ENCODE peak calls at places on chromosomes 3 and 15, in ten cellular contexts. N is CD8-positive, alpha-beta T cell; Q is OCI-LY7; U is right cardiac atrium; B is heart left ventricle; M is SJSA1; R is IMR-90; A is ascending aorta; W is PC-3; C is endothelial cell of umbilical vein. D is an unnamed sample. For H3K4me1 and H3K9me3, the result is how much of the 10 kb centered on the place peaks cover.

GRCh38 chr15:62950455-62950854 is 92.1 kb upstream of the TPM1 start:
- DNase-seq in A (peak), W (no peak), R (no peak), Q (no peak), U (no peak), M (no peak), C (no peak), N (peak), B (no peak), D (no peak)

GRCh38 chr3:69085543-69086132 is 901 bp downstream of the ARL6IP5 start:
- DNase-seq in A (no peak), C (no peak), W (no peak), M (no peak), U (no peak), Q (peak), N (no peak), B (peak), R (no peak), D (peak)

GRCh38 chr3:13657660-13658435 is 108.9 kb downstream of the FBLN2 start:
- DNase-seq in Q (peak), A (no peak), U (peak), C (peak), B (peak), M (no peak), W (peak), R (peak), N (peak), D (peak)

GRCh38 chr3:157094751-157095480 is 65.0 kb downstream of the CCNL1 start:
- DNase-seq in Q (no peak), U (no peak), A (no peak), B (no peak), W (no peak), R (peak), M (no peak), C (no peak), N (no peak), D (no peak)

GRCh38 chr15:30072630-30073029 is 10.1 kb upstream of the GOLGA8J start:
- DNase-seq in R (no peak), C (no peak), Q (no peak), B (no peak), A (no peak), U (no peak), N (no peak), W (no peak), M (no peak), D (no peak)

GRCh38 chr15:89728254-89728653 is 22.8 kb downstream of the MESP1 start:
- DNase-seq in Q (no peak), M (no peak), B (no peak), R (no peak), C (no peak), A (no peak), W (no peak), U (no peak), N (no peak), D (no peak)

GRCh38 chr3:52470920-52471319 is 15.5 kb downstream of the NISCH start:
- DNase-seq in W (no peak), C (no peak), B (no peak), N (no peak), U (no peak), R (no peak), M (no peak), A (no peak), Q (no peak), D (no peak)

GRCh38 chr3:171458056-171458856 is 1.9 kb downstream of the TNIK start:
- DNase-seq in R (no peak), Q (no peak), U (peak), C (peak), W (no peak), M (no peak), N (peak), A (peak), B (peak), D (peak)

GRCh38 chr15:90400759-90401314 is 12.8 kb downstream of the IQGAP1 start:
- DNase-seq in R (peak), B (peak), N (peak), Q (peak), A (peak), M (peak), C (peak), U (peak), W (peak), D (peak)

GRCh38 chr3:60755094-60755493 is 496.2 kb downstream of the FHIT start:
- DNase-seq in M (no peak), Q (no peak), U (no peak), A (no peak), B (no peak), C (no peak), R (no peak), W (peak), N (no peak), D (no peak)

GRCh38 chr3:123328851-123329635 is 119.8 kb downstream of the ADCY5 start:
- DNase-seq in B (peak), C (peak), A (peak), M (peak), Q (peak), N (peak), R (peak), U (peak), W (peak), D (peak)

GRCh38 chr3:54837964-54838363 is 89.9 kb downstream of the LRTM1 start:
- DNase-seq in C (no peak), A (no peak), R (peak), B (no peak), M (no peak), N (no peak), U (no peak), W (peak), Q (peak), D (no peak)

GRCh38 chr15:63509933-63510547 is 5.6 kb downstream of the USP3 start:
- DNase-seq in W (peak), Q (no peak), R (peak), C (peak), B (no peak), M (no peak), N (no peak), A (no peak), U (no peak), D (no peak)

GRCh38 chr3:188442430-188442829 is 288.5 kb downstream of the LPP start:
- DNase-seq in W (no peak), C (no peak), B (no peak), Q (peak), U (no peak), R (no peak), M (no peak), A (no peak), N (no peak), D (no peak)

GRCh38 chr3:65723011-65723410 is 315.7 kb downstream of the MAGI1 start:
- DNase-seq in U (no peak), W (no peak), M (no peak), C (no peak), N (no peak), A (no peak), R (no peak), Q (no peak), B (no peak), D (no peak)

GRCh38 chr3:53069422-53070068 is 23.7 kb upstream of the SFMBT1 start:
- DNase-seq in Q (no peak), B (no peak), W (no peak), A (no peak), R (peak), U (peak), N (no peak), C (no peak), M (no peak), D (no peak)

GRCh38 chr15:100111103-100112060 is 230.4 kb downstream of the ADAMTS17 start:
- DNase-seq in R (peak), U (peak), A (peak), Q (peak), B (peak), W (peak), N (no peak), M (peak), C (peak), D (peak)

GRCh38 chr3:24624938-24625681 is 130.5 kb upstream of the THRB start:
- DNase-seq in M (no peak), W (no peak), B (no peak), A (no peak), U (no peak), R (no peak), C (no peak), N (no peak), Q (no peak), D (no peak)

GRCh38 chr3:66378256-66378655 is 122.6 kb downstream of the LRIG1 start:
- DNase-seq in C (peak), A (no peak), U (no peak), N (no peak), W (peak), B (no peak), M (no peak), R (peak), Q (peak), D (no peak)

GRCh38 chr15:90062023-90062728 is 40.1 kb downstream of the IDH2 start:
- DNase-seq in N (no peak), B (peak), W (peak), C (no peak), Q (peak), U (peak), A (no peak), M (no peak), R (no peak), D (peak)

GRCh38 chr3:94036909-94037507 is 8.6 kb upstream of the STX19 start:
- DNase-seq in W (peak), A (no peak), R (peak), B (no peak), M (no peak), N (no peak), Q (peak), U (no peak), C (peak), D (no peak)

GRCh38 chr3:58353722-58354553 is 21.2 kb downstream of the PXK start:
- DNase-seq in B (no peak), C (no peak), Q (peak), M (no peak), U (no peak), N (no peak), R (peak), A (no peak), W (no peak), D (no peak)

GRCh38 chr15:92082217-92082843 is 228.8 kb downstream of the SLCO3A1 start:
- DNase-seq in M (peak), N (peak), C (peak), R (peak), Q (peak), W (peak), A (peak), U (peak), B (peak), D (peak)

GRCh38 chr3:55485208-55485791 is 1.8 kb downstream of the WNT5A start:
- DNase-seq in M (peak), B (peak), R (peak), A (peak), W (peak), Q (peak), N (no peak), U (peak), C (peak), D (peak)

GRCh38 chr15:62183130-62183529 is 18.0 kb upstream of the C2CD4B start:
- DNase-seq in Q (no peak), M (no peak), B (no peak), R (no peak), W (no peak), U (no peak), N (no peak), A (no peak), C (no peak), D (no peak)

GRCh38 chr3:142947799-142948575 is 15.5 kb downstream of the PAQR9 start:
- DNase-seq in N (no peak), A (no peak), W (peak), C (no peak), R (peak), M (no peak), B (no peak), U (peak), Q (no peak), D (no peak)

GRCh38 chr3:76505202-76505875 is 534.6 kb upstream of the ROBO2 start:
- DNase-seq in N (no peak), R (no peak), M (no peak), B (no peak), Q (no peak), W (no peak), C (no peak), A (no peak), U (no peak), D (no peak)

GRCh38 chr15:51625236-51625635 is 2.7 kb upstream of the DMXL2 start:
- DNase-seq in W (no peak), N (no peak), B (no peak), M (no peak), R (no peak), U (no peak), C (no peak), Q (no peak), A (no peak), D (no peak)

GRCh38 chr3:112333386-112334334 is 704 bp downstream of the CD200 start:
- DNase-seq in B (no peak), U (no peak), M (no peak), N (no peak), C (peak), R (no peak), A (no peak), Q (no peak), W (no peak), D (peak)

GRCh38 chr3:48215876-48216275 is 7.4 kb upstream of the CAMP start:
- DNase-seq in Q (no peak), B (peak), R (no peak), C (no peak), N (no peak), M (no peak), W (no peak), U (peak), A (peak), D (peak)

GRCh38 chr3:132916096-132916495 is 122.1 kb upstream of the TMEM108 start:
- DNase-seq in C (no peak), Q (no peak), A (no peak), R (no peak), M (no peak), B (no peak), U (no peak), W (no peak), N (no peak), D (no peak)

GRCh38 chr3:50237133-50237651 is 1.2 kb downstream of the GNAI2 start:
- DNase-seq in U (no peak), M (peak), B (no peak), N (peak), W (peak), A (no peak), C (peak), R (no peak), Q (peak), D (no peak)

GRCh38 chr3:24355806-24356205 is 138.8 kb downstream of the THRB start:
- DNase-seq in A (no peak), Q (no peak), B (no peak), N (no peak), R (no peak), W (no peak), M (no peak), U (no peak), C (peak), D (no peak)

GRCh38 chr15:79400650-79401049 is 31.5 kb upstream of the MINAR1 start:
- DNase-seq in C (no peak), Q (no peak), A (no peak), U (no peak), M (no peak), N (no peak), R (no peak), B (no peak), W (no peak), D (no peak)

GRCh38 chr3:12227833-12228232 is 61.0 kb upstream of the PPARG start:
- DNase-seq in C (no peak), M (no peak), R (peak), Q (no peak), U (no peak), N (no peak), A (no peak), B (no peak), W (peak), D (no peak)

GRCh38 chr15:68360716-68361115 is 71.2 kb downstream of the ITGA11 start:
- DNase-seq in A (no peak), B (no peak), N (no peak), U (no peak), R (no peak), Q (no peak), W (no peak), M (no peak), C (peak), D (no peak)

GRCh38 chr3:62186967-62187366 is 186.4 kb downstream of the FEZF2 start:
- DNase-seq in U (no peak), A (no peak), R (peak), B (no peak), N (no peak), Q (peak), M (no peak), C (peak), W (peak), D (no peak)

GRCh38 chr15:50145451-50145872 is 26.4 kb upstream of the ATP8B4 start:
- DNase-seq in N (no peak), Q (peak), B (no peak), R (peak), U (no peak), W (peak), C (peak), A (no peak), M (peak), D (no peak)

GRCh38 chr3:134427400-134428111 is 53.3 kb upstream of the AMOTL2 start:
- DNase-seq in U (peak), B (no peak), Q (no peak), C (peak), A (peak), M (peak), N (no peak), R (peak), W (peak), D (no peak)

GRCh38 chr3:177127008-177127407 is 70.3 kb downstream of the TBL1XR1 start:
- DNase-seq in A (no peak), C (no peak), R (no peak), U (no peak), M (no peak), Q (no peak), N (no peak), B (no peak), W (peak), D (no peak)
- H3K4me1 ChIP-seq in A (under half), C (under half), R (under half), U (under half), M (under half), Q (under half), N (under half), B (half or more), W (under half), D (half or more)

DNA sequence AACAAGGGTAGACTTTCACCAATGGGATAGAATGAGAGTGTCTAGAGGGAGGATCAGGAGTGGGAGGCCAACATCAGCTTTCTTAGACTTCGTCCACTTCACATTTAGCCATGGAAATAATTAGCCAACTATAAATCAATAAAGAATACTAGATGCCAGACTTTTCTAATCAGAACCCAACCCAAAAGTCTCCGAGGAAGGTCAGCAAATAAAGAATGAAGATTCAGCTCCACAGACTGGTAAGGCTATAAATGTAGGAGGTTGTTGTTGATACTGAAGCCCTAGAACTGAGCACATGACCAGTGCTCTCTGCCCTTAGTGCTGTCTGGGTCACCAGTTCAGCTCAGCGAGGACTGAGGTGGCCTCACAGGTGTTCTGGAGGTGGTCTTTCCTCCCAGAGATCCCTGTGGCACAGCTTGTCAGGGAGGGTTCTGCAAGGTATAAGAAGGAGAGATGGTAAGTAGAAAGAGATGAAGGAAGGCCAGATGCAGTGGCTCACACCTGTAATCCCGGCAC is 20.9 kb upstream of the SLC28A2 start:
- DNase-seq in C (no peak), A (no peak), W (no peak), N (no peak), M (no peak), U (no peak), Q (no peak), B (no peak), R (no peak), D (no peak)
- H3K9me3 ChIP-seq in C (under half), A (under half), W (under half), N (under half), M (under half), U (under half), Q (under half), B (under half), R (under half), D (under half)

GRCh38 chr3:15428539-15428938 is 1.1 kb downstream of the EAF1 start:
- DNase-seq in B (no peak), W (peak), U (no peak), N (no peak), A (no peak), R (peak), M (no peak), Q (peak), C (peak), D (no peak)

GRCh38 chr3:15431256-15431837 is 3.9 kb downstream of the EAF1 start:
- DNase-seq in R (no peak), W (no peak), U (no peak), Q (no peak), C (no peak), N (no peak), A (no peak), B (no peak), M (no peak), D (no peak)

GRCh38 chr3:15429080-15429479 is 1.7 kb downstream of the EAF1 start:
- DNase-seq in R (no peak), M (no peak), B (no peak), Q (no peak), U (no peak), W (no peak), C (no peak), N (no peak), A (no peak), D (no peak)

GRCh38 chr3:15427981-15428380 is 583 bp downstream of the EAF1 start:
- DNase-seq in W (no peak), B (peak), R (no peak), C (no peak), N (no peak), M (no peak), Q (no peak), A (no peak), U (no peak), D (no peak)

GRCh38 chr3:15430624-15431023 is 3.2 kb downstream of the EAF1 start:
- DNase-seq in W (no peak), B (no peak), C (no peak), Q (no peak), R (no peak), M (no peak), A (no peak), U (no peak), N (no peak), D (no peak)
- H3K4me3 ChIP-seq in W (no peak), B (no peak), C (no peak), Q (no peak), R (no peak), M (no peak), A (no peak), U (no peak), N (no peak), D (no peak)

DNA sequence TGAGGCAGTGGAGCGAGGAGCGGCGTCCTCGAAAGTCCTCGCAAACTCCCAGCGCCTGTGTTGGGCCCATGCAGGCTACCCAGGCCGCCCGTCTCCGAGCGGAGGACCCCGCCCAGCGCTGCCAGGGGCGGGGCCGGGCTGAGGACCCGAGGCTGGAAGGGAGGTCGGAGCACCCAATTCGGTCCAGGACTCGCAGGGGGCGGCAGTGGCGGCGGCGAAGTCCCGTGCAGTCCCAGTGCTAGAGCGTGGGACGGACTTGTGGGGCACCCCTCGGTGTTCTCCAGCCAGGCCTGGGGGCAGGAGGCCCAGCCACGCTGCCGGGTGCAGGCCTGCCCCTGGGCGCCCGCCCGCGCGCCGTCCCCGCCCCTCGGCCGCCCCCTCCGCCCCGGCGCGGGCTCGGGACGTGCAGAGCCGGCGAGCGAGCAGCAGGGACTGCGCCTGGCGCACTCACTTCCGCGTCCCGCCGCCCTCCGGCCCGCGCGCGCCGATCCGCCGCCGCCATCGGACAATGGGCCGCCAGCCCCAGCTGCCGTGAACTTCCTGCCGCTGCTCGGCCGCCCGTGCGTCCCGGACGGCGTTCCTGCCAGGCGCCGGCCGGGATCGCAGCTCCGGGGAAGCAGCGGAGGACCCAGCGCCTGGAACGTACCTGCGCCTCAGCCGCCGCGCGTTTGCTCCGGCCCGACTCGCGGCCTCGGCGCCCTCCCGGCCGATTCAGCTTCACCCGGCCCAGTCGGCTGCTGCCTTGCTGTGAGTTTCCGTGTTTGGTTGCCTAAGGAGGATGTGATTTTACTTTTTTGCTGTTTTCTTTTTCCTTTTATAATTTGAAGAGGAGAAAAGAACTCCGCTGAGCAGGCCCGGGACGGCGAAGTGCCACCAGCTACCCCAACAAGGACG is 596 bp upstream of the LIMD1 start:
- DNase-seq in M (peak), N (peak), Q (peak), U (peak), R (peak), W (peak), A (peak), C (peak), B (peak), D (peak)
- H3K4me1 ChIP-seq in M (under half), N (half or more), Q (half or more), U (under half), R (under half), W (under half), A (under half), C (under half), B (under half), D (half or more)

DNA sequence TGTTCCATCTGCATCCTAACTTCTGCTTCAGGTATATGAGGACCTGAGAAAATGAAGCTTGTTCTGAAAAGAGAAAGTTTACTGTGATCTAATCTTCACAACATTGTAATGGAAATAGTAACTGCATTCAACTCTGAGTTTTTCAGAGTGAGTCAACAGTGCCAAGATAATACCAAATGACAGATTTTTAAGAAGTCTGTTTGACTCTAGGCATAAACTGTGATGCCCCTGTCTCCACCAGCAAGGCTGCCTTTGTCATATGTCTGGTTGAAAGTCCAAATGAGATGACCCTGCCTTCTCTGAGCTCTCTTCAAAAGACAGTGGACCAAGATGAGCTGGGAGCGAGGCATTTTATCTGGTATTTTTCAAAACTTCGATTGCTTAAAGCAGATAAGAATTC is 44.8 kb upstream of the B3GNT5 start:
- DNase-seq in M (no peak), B (no peak), U (no peak), C (no peak), Q (no peak), N (no peak), W (no peak), R (no peak), A (no peak), D (no peak)
- H3K9me3 ChIP-seq in M (under half), B (under half), U (under half), C (under half), Q (under half), N (under half), W (under half), R (under half), A (under half), D (under half)

D was measured in left ventricle myocardium inferior.